ENCODE peak calls at places on chromosomes 2 and 18, in ten cellular contexts. I, L, U, C, Y, Q, Z, H, O and E are unnamed samples.
A peak's percentile ranks its signal among the peaks of the same experiment; 100 is the strongest.

GRCh38 chr18:6607348-6607747 is 122.2 kb upstream of the ARHGAP28 start:
- DNase-seq in I (no peak), L (no peak), U (no peak), C (no peak), Y (no peak), Q (no peak), Z (no peak), H (peak; percentile 21), O (no peak), E (no peak)

GRCh38 chr2:118687201-118687600 is 160.2 kb downstream of the EN1 start:
- DNase-seq in I (no peak), L (no peak), U (no peak), C (no peak), Y (no peak), Q (no peak), Z (no peak), H (no peak), O (no peak), E (no peak)

GRCh38 chr18:24128700-24129099 is 10.2 kb upstream of the CABYR start:
- DNase-seq in I (no peak), L (peak; percentile 37), U (no peak), C (no peak), Y (no peak), Q (peak; percentile 25), Z (no peak), H (no peak), O (no peak), E (no peak)

GRCh38 chr18:50177294-50177992 is 17.5 kb downstream of the MYO5B start:
- DNase-seq in I (no peak), L (no peak), U (no peak), C (no peak), Y (no peak), Q (no peak), Z (no peak), H (no peak), O (no peak), E (no peak)

GRCh38 chr2:207558106-207558505 is 28.3 kb downstream of the CREB1 start:
- DNase-seq in I (no peak), L (peak; percentile 90), U (no peak), C (peak; percentile 48), Y (no peak), Q (peak; percentile 36), Z (no peak), H (no peak), O (no peak), E (peak; percentile 38)

GRCh38 chr18:43013489-43013888 is 102.0 kb downstream of the RIT2 start:
- DNase-seq in I (no peak), L (no peak), U (no peak), C (peak; percentile 38), Y (no peak), Q (peak; percentile 53), Z (no peak), H (no peak), O (no peak), E (peak; percentile 13)

GRCh38 chr2:19607931-19608762 is 249.7 kb upstream of the OSR1 start:
- DNase-seq in I (no peak), L (peak; percentile 93), U (no peak), C (peak; percentile 71), Y (no peak), Q (peak; percentile 72), Z (no peak), H (no peak), O (no peak), E (peak; percentile 99)

GRCh38 chr2:55097462-55098410 is 47.5 kb upstream of the RTN4 start:
- DNase-seq in I (no peak), L (no peak), U (no peak), C (peak; percentile 72), Y (no peak), Q (peak; percentile 72), Z (no peak), H (no peak), O (no peak), E (peak; percentile 45)

GRCh38 chr18:75160315-75160714 is 48.6 kb downstream of the PTGR3 start:
- DNase-seq in I (no peak), L (no peak), U (no peak), C (peak; percentile 0), Y (no peak), Q (no peak), Z (no peak), H (no peak), O (no peak), E (no peak)

GRCh38 chr2:1613731-1614354 is 130.5 kb downstream of the PXDN start:
- DNase-seq in I (no peak), L (peak; percentile 45), U (no peak), C (peak; percentile 54), Y (no peak), Q (peak; percentile 77), Z (no peak), H (no peak), O (no peak), E (peak; percentile 90)

GRCh38 chr2:134410006-134410405 is 156.1 kb downstream of the MGAT5 start:
- DNase-seq in I (no peak), L (no peak), U (no peak), C (no peak), Y (no peak), Q (no peak), Z (no peak), H (no peak), O (no peak), E (no peak)

GRCh38 chr2:84861539-84861938 is 19.3 kb downstream of the TRABD2A start:
- DNase-seq in I (no peak), L (no peak), U (no peak), C (no peak), Y (no peak), Q (no peak), Z (no peak), H (no peak), O (no peak), E (no peak)

GRCh38 chr2:84870306-84870705 is 10.6 kb downstream of the TRABD2A start:
- DNase-seq in I (no peak), L (no peak), U (no peak), C (no peak), Y (no peak), Q (no peak), Z (no peak), H (no peak), O (no peak), E (no peak)

GRCh38 chr2:84862006-84862405 is 18.9 kb downstream of the TRABD2A start:
- DNase-seq in I (no peak), L (no peak), U (no peak), C (no peak), Y (no peak), Q (no peak), Z (no peak), H (no peak), O (no peak), E (no peak)

GRCh38 chr2:84866121-84866520 is 14.8 kb downstream of the TRABD2A start:
- DNase-seq in I (no peak), L (peak; percentile 38), U (no peak), C (peak; percentile 36), Y (no peak), Q (no peak), Z (no peak), H (no peak), O (no peak), E (peak; percentile 86)

GRCh38 chr2:84865181-84865783 is 15.6 kb downstream of the TRABD2A start:
- DNase-seq in I (no peak), L (peak; percentile 43), U (no peak), C (peak; percentile 55), Y (no peak), Q (peak; percentile 55), Z (no peak), H (no peak), O (no peak), E (peak; percentile 55)
- TF ChIP-seq CTCF in I (no peak), L (peak; percentile 43), U (peak; percentile 39), C (no peak), Y (peak; percentile 27), Q (peak; percentile 36), Z (no peak), H (no peak), O (no peak), E (no peak)

DNA sequence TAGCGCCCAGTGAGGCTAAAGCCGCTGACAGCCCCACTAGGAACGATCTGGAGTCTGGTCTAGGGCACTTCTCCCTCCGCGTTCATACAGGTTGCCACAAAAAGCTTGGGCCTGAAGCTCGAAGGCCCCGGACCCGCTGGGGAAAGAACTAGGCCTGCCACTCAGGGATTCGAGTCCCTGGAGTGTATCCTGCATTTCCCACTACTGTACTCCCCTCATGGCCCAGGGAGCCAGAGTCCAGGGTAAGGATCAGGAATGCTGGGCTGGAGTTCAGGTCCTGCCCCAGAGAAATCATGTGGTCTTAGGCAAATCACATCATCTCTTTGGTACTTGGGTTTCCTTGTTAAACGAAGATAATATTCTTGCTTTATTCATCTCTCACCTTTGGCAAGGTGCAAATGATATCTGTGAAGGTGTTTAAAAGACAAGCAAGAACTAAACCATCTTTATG is 1.4 kb upstream of the ZFP36L2 start:
- DNase-seq in I (no peak), L (peak; percentile 46), U (no peak), C (no peak), Y (no peak), Q (no peak), Z (no peak), H (no peak), O (no peak), E (peak; percentile 72)
- TF ChIP-seq CTCF in I (no peak), L (no peak), U (no peak), C (peak; percentile 23), Y (no peak), Q (peak; percentile 28), Z (no peak), H (no peak), O (no peak), E (peak; percentile 31)

GRCh38 chr18:56789889-56790180 is 138.7 kb downstream of the WDR7 start:
- DNase-seq in I (no peak), L (no peak), U (no peak), C (no peak), Y (no peak), Q (no peak), Z (no peak), H (no peak), O (no peak), E (no peak)
- TF ChIP-seq CTCF in I (no peak), L (no peak), U (peak; percentile 12), C (no peak), Y (no peak), Q (no peak), Z (no peak), H (no peak), O (no peak), E (no peak)

GRCh38 chr2:130393318-130393910 is 37.6 kb downstream of the PTPN18 start:
- DNase-seq in I (no peak), L (peak; percentile 54), U (no peak), C (no peak), Y (no peak), Q (no peak), Z (no peak), H (no peak), O (no peak), E (no peak)

GRCh38 chr2:130391058-130391871 is 35.4 kb downstream of the PTPN18 start:
- DNase-seq in I (peak; percentile 62), L (peak; percentile 68), U (peak; percentile 75), C (peak; percentile 81), Y (peak; percentile 92), Q (peak; percentile 74), Z (peak; percentile 62), H (peak; percentile 81), O (peak; percentile 94), E (peak; percentile 57)

GRCh38 chr2:130389783-130390182 is 33.9 kb downstream of the PTPN18 start:
- DNase-seq in I (no peak), L (no peak), U (no peak), C (no peak), Y (no peak), Q (no peak), Z (no peak), H (no peak), O (no peak), E (no peak)

GRCh38 chr2:130390460-130391057 is 34.7 kb downstream of the PTPN18 start:
- DNase-seq in I (no peak), L (no peak), U (no peak), C (no peak), Y (no peak), Q (no peak), Z (peak; percentile 77), H (peak; percentile 41), O (peak; percentile 76), E (no peak)

GRCh38 chr2:130391872-130392670 is 36.2 kb downstream of the PTPN18 start:
- DNase-seq in I (no peak), L (peak; percentile 45), U (no peak), C (peak; percentile 53), Y (no peak), Q (peak; percentile 40), Z (no peak), H (no peak), O (no peak), E (no peak)
- TF ChIP-seq CTCF in I (no peak), L (no peak), U (peak; percentile 16), C (peak; percentile 16), Y (peak; percentile 18), Q (peak; percentile 15), Z (no peak), H (no peak), O (no peak), E (no peak)